ENCODE peak calls at places on chromosomes 13 and 19, in six cellular contexts. B is foreskin fibroblast, H is neural crest cell, U is endodermal cell, W is H1, L is psoas muscle. P is an unnamed sample.

GRCh38 chr13:97724450-97724849 is 229.0 kb upstream of the IPO5 start:
- DNase-seq in W (no peak), H (no peak), B (no peak), U (no peak), L (no peak), P (no peak)

GRCh38 chr13:46041335-46041934 is 11.1 kb downstream of the ZC3H13 start:
- DNase-seq in H (no peak), U (no peak), B (no peak), L (no peak), W (no peak), P (no peak)

GRCh38 chr13:113852536-113853517 is 11.0 kb downstream of the GAS6 start:
- DNase-seq in L (no peak), B (no peak), W (no peak), H (no peak), U (peak), P (no peak)

GRCh38 chr13:112963641-112964040 is 5.4 kb upstream of the MCF2L start:
- DNase-seq in H (no peak), W (no peak), B (no peak), L (no peak), U (no peak), P (no peak)

GRCh38 chr13:110533771-110534670 is 27.5 kb downstream of the RAB20 start:
- DNase-seq in U (no peak), L (no peak), H (no peak), B (no peak), W (no peak), P (peak)

GRCh38 chr19:38537071-38537847 is 80.5 kb downstream of the MAP4K1 start:
- DNase-seq in W (no peak), L (no peak), U (no peak), H (no peak), B (no peak), P (no peak)

GRCh38 chr13:80989241-80989640 is 648.3 kb upstream of the SPRY2 start:
- DNase-seq in U (no peak), L (no peak), W (no peak), B (no peak), H (no peak), P (no peak)

GRCh38 chr13:113155201-113155600 is 3.2 kb upstream of the PROZ start:
- DNase-seq in H (no peak), U (peak), L (no peak), B (no peak), W (no peak), P (no peak)

GRCh38 chr13:30006246-30006645 is 155.8 kb upstream of the UBL3 start:
- DNase-seq in W (no peak), B (no peak), L (no peak), H (no peak), U (no peak), P (no peak)

GRCh38 chr13:26221721-26222522 is at the start of gene RNF6:
- DNase-seq in B (peak), W (peak), U (peak), H (peak), L (peak), P (peak)
- TF ChIP-seq CTCF in B (peak), W (no peak), U (no peak), H (no peak), L (no peak), P (no peak)

DNA sequence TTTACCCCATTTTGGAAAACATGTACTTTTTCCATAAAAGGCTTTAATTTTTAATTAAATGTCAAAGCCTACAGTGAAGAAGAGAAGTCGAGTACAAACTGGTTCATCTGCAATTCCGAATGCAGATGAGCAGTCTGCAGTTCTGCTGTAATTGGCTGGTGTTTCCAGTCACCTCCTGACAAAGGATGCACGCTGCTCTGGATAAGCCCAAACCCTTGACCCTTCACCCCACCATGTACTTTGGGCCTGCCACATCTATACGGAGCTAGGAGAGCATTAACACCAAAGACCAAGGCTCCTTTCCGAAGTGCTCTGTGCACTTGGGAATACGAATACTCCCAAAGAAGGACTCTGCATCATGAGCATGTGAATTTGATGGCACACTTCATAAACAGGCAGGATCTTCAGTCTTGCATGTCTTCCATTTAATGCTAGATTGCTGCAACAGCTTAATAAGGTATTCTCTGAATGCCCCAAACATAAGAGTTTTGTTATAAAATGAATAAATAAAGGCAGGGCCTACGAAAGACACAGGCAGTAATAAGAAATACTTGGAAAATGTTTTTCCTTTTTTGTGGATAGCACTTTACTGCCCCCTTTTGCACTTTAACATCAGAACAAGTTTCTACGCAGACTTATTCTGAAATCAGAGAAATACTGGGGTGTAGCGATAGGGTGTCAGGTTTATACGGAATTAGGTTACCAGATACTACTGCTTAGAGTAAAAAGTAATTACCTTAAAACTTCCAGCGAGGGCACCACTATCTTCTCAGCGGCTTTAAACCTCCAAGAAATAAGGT is 15.1 kb downstream of the EFNB2 start:
- DNase-seq in U (no peak), L (no peak), W (no peak), H (no peak), B (peak), P (peak)
- TF ChIP-seq CTCF in U (peak), L (peak), W (peak), H (peak), B (peak), P (peak)

DNA sequence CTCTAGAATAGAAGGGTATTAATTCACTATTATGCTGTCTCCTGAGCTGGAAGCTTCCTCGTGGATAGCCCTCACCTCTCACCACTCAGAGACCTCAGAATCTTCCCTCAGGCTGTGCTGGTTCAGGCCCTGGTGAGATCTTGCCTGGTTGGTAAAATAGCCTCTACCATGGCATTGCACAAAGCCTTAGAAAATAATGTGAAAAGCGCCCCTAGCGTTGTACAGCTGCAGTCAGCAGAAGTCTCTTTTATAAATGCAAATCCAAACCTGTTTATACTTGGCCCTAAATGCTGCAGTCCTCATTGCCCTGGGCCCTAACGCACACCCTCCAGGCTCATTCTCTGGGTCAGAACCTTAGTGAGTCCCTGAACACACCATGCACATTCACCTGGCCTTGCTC is 150.9 kb downstream of the KCTD15 start:
- DNase-seq in W (no peak), B (no peak), U (peak), H (no peak), L (no peak), P (no peak)
- TF ChIP-seq CTCF in W (peak), B (no peak), U (peak), H (no peak), L (no peak), P (peak)

DNA sequence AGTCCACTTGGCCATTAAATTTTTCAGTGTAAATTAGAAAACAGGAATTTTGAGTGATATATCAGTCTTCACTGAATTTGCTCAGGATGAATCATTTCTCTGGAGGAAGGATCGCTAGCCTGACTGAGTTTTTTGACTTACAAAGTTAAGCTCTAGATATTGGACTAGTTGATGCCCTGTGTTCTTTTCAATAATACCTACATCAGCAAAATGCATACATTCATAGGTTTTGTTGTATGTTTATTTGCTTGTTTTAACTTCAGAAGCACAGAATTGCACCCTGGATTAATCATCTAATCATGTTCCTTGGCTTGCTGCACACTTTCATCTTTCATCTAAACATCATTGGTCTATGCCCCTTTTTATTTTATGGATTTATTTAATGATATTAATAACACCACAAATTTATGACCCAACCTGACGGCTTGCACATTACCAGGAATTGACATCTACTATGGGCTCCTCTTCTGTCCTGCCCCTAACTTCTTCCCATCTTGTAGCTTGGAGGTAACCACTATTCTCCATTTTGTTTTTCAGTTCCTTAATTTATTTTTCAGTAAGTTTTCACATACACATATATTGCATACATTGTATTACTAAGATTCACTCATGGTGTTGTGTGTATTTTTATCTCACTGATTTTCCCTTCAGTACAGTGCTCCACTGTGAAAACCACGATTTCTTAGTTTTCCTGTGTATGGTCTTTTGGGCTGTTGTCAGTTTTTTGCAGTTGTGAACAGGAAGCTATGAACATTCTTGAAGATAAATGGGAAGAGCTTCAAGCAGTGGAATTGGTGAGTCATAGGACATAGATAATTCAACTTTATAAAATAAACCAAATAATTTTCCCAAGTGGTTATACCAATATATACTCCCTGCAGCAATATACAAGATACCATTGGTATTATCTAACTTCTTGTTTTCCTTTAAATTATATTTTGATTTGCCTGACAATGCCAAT is 23.3 kb downstream of the COMMD6 start:
- DNase-seq in L (no peak), U (no peak), W (no peak), B (no peak), H (no peak), P (peak)
- TF ChIP-seq CTCF in L (no peak), U (no peak), W (no peak), B (no peak), H (no peak), P (no peak)

GRCh38 chr19:50026550-50026906 is 723 bp downstream of the ZNF473 start:
- DNase-seq in B (no peak), H (no peak), L (no peak), U (no peak), W (no peak), P (no peak)
- TF ChIP-seq CTCF in B (no peak), H (no peak), L (no peak), U (no peak), W (no peak), P (no peak)

P was measured in fibroblast of villous mesenchyme.